ENCODE peak calls at places on chromosome 17, in four cellular contexts. One of them, this sample, is unnamed.

GRCh38 chr17:37507108-37507507 is 17.4 kb downstream of the DUSP14 start:
- DNase-seq in Karpas-422: no peak
- DNase-seq in fibroblast of the aortic adventitia: no peak
- DNase-seq in fibroblast of lung: no peak
- DNase-seq in this sample: no peak

GRCh38 chr17:70913086-70913485 is 743.8 kb downstream of the KCNJ2 start:
- DNase-seq in Karpas-422: no peak
- DNase-seq in fibroblast of the aortic adventitia: peak
- DNase-seq in fibroblast of lung: peak
- DNase-seq in this sample: peak

GRCh38 chr17:28416703-28417311 is 10.8 kb upstream of the SLC46A1 start:
- DNase-seq in fibroblast of lung: peak
- DNase-seq in fibroblast of the aortic adventitia: peak
- DNase-seq in Karpas-422: peak
- DNase-seq in this sample: peak

GRCh38 chr17:67360880-67361279 is 5.5 kb downstream of the PSMD12 start:
- DNase-seq in Karpas-422: no peak
- DNase-seq in fibroblast of lung: no peak
- DNase-seq in fibroblast of the aortic adventitia: no peak
- DNase-seq in this sample: no peak

GRCh38 chr17:46167826-46168569 is 25.2 kb downstream of the KANSL1 start:
- DNase-seq in Karpas-422: no peak
- DNase-seq in fibroblast of the aortic adventitia: peak
- DNase-seq in fibroblast of lung: peak
- DNase-seq in this sample: peak

GRCh38 chr17:9174312-9174711 is 153.0 kb downstream of the NTN1 start:
- DNase-seq in Karpas-422: peak
- DNase-seq in fibroblast of the aortic adventitia: no peak
- DNase-seq in fibroblast of lung: no peak
- DNase-seq in this sample: no peak

GRCh38 chr17:4800462-4801185 is 1.5 kb downstream of the C17orf114 start:
- DNase-seq in fibroblast of lung: no peak
- DNase-seq in fibroblast of the aortic adventitia: no peak
- DNase-seq in Karpas-422: no peak
- DNase-seq in this sample: no peak

GRCh38 chr17:1003972-1004768 is 7.2 kb downstream of the TIMM22 start:
- DNase-seq in fibroblast of lung: no peak
- DNase-seq in Karpas-422: no peak
- DNase-seq in fibroblast of the aortic adventitia: no peak
- DNase-seq in this sample: no peak

GRCh38 chr17:72516772-72517399 is 396.1 kb downstream of the SOX9 start:
- DNase-seq in fibroblast of lung: no peak
- DNase-seq in Karpas-422: peak
- DNase-seq in fibroblast of the aortic adventitia: peak
- DNase-seq in this sample: no peak

GRCh38 chr17:39754161-39754957 is 16.6 kb downstream of the GRB7 start:
- DNase-seq in fibroblast of lung: peak
- DNase-seq in fibroblast of the aortic adventitia: peak
- DNase-seq in Karpas-422: peak
- DNase-seq in this sample: peak

DNA sequence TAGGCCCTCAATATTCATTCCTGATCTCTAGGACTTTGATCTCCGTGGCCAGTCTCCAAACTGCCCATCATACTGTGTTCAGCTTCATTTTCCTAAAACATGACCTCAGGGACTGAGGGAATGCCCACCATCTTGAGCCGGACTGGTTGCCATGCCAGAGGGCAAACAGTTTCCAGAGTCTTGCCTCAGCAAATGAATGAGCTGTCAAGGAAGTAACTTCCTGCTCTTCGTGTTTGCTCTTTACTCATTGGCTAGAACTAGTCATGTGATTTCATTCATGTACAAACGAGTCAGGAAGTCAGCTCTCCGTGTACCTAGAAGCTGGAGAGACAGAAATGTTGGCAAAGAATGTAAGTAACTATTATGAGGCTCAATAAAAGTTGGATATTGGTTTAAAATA is 50.2 kb downstream of the ANKFN1 start:
- DNase-seq in fibroblast of the aortic adventitia: peak
- DNase-seq in fibroblast of lung: no peak
- DNase-seq in Karpas-422: peak
- DNase-seq in this sample: no peak
- H3K4me3 ChIP-seq in fibroblast of the aortic adventitia: no peak
- H3K4me3 ChIP-seq in fibroblast of lung: no peak
- H3K4me3 ChIP-seq in Karpas-422: peak
- H3K4me3 ChIP-seq in this sample: no peak

GRCh38 chr17:50865868-50866260 is 290 bp downstream of the TOB1 start:
- DNase-seq in fibroblast of the aortic adventitia: no peak
- DNase-seq in Karpas-422: no peak
- DNase-seq in fibroblast of lung: no peak
- DNase-seq in this sample: no peak
- H3K4me3 ChIP-seq in fibroblast of the aortic adventitia: peak
- H3K4me3 ChIP-seq in Karpas-422: peak
- H3K4me3 ChIP-seq in fibroblast of lung: peak
- H3K4me3 ChIP-seq in this sample: peak

GRCh38 chr17:55749985-55750384 is 866 bp upstream of the PCTP start:
- DNase-seq in Karpas-422: no peak
- DNase-seq in fibroblast of the aortic adventitia: no peak
- DNase-seq in fibroblast of lung: no peak
- DNase-seq in this sample: no peak
- H3K4me3 ChIP-seq in Karpas-422: no peak
- H3K4me3 ChIP-seq in fibroblast of the aortic adventitia: no peak
- H3K4me3 ChIP-seq in fibroblast of lung: no peak
- H3K4me3 ChIP-seq in this sample: no peak

GRCh38 chr17:50542795-50543774 is 3.9 kb upstream of the SPATA20 start:
- DNase-seq in Karpas-422: no peak
- DNase-seq in fibroblast of the aortic adventitia: no peak
- DNase-seq in fibroblast of lung: no peak
- DNase-seq in this sample: no peak

GRCh38 chr17:50541402-50541915 is 5.5 kb upstream of the SPATA20 start:
- DNase-seq in fibroblast of lung: no peak
- DNase-seq in fibroblast of the aortic adventitia: no peak
- DNase-seq in Karpas-422: no peak
- DNase-seq in this sample: no peak

GRCh38 chr17:50539762-50540440 is 7.1 kb upstream of the SPATA20 start:
- DNase-seq in fibroblast of lung: no peak
- DNase-seq in Karpas-422: no peak
- DNase-seq in fibroblast of the aortic adventitia: no peak
- DNase-seq in this sample: no peak

GRCh38 chr17:50540485-50541401 is 6.2 kb upstream of the SPATA20 start:
- DNase-seq in fibroblast of the aortic adventitia: no peak
- DNase-seq in fibroblast of lung: no peak
- DNase-seq in Karpas-422: no peak
- DNase-seq in this sample: no peak

GRCh38 chr17:50541916-50542688 is 4.9 kb upstream of the SPATA20 start:
- DNase-seq in fibroblast of the aortic adventitia: peak
- DNase-seq in Karpas-422: peak
- DNase-seq in fibroblast of lung: peak
- DNase-seq in this sample: peak
- H3K4me3 ChIP-seq in fibroblast of the aortic adventitia: peak
- H3K4me3 ChIP-seq in Karpas-422: peak
- H3K4me3 ChIP-seq in fibroblast of lung: peak
- H3K4me3 ChIP-seq in this sample: peak

This sample was measured in adipocyte.